ENCODE peak calls at places on chromosomes 11 and 22, in seven cellular contexts. One of them, this sample, is unnamed.

GRCh38 chr11:95089620-95090542 is at the start of gene ENDOD1:
- DNase-seq in body of pancreas: peak
- DNase-seq in K562: peak
- DNase-seq in A549: peak
- DNase-seq in uterus: peak
- DNase-seq in transverse colon: peak
- DNase-seq in NB4: peak
- DNase-seq in this sample: peak

GRCh38 chr22:33470456-33470855 is 412.3 kb upstream of the SYN3 start:
- DNase-seq in body of pancreas: no peak
- DNase-seq in K562: no peak
- DNase-seq in A549: no peak
- DNase-seq in uterus: no peak
- DNase-seq in transverse colon: no peak
- DNase-seq in NB4: no peak
- DNase-seq in this sample: no peak

GRCh38 chr11:17366491-17366890 is 14.9 kb downstream of the NCR3LG1 start:
- DNase-seq in body of pancreas: no peak
- DNase-seq in K562: no peak
- DNase-seq in A549: no peak
- DNase-seq in uterus: no peak
- DNase-seq in transverse colon: no peak
- DNase-seq in NB4: no peak
- DNase-seq in this sample: no peak

GRCh38 chr22:46149493-46149997 is 781 bp upstream of the PPARA start:
- DNase-seq in body of pancreas: peak
- DNase-seq in K562: no peak
- DNase-seq in A549: no peak
- DNase-seq in uterus: peak
- DNase-seq in transverse colon: peak
- DNase-seq in NB4: peak
- DNase-seq in this sample: peak

GRCh38 chr22:29031236-29031982 is 30.2 kb downstream of the C22orf31 start:
- DNase-seq in body of pancreas: peak
- DNase-seq in K562: peak
- DNase-seq in A549: peak
- DNase-seq in uterus: peak
- DNase-seq in transverse colon: peak
- DNase-seq in NB4: no peak
- DNase-seq in this sample: peak

GRCh38 chr11:87722756-87723599 is 452.3 kb downstream of the RAB38 start:
- DNase-seq in body of pancreas: no peak
- DNase-seq in K562: peak
- DNase-seq in A549: peak
- DNase-seq in uterus: no peak
- DNase-seq in transverse colon: peak
- DNase-seq in NB4: peak
- DNase-seq in this sample: peak

GRCh38 chr11:3747704-3748103 is 49.6 kb downstream of the NUP98 start:
- DNase-seq in body of pancreas: no peak
- DNase-seq in K562: no peak
- DNase-seq in A549: peak
- DNase-seq in uterus: no peak
- DNase-seq in transverse colon: no peak
- DNase-seq in NB4: peak
- DNase-seq in this sample: peak

GRCh38 chr11:124829986-124830385 is 29.8 kb upstream of the MSANTD2 start:
- DNase-seq in body of pancreas: no peak
- DNase-seq in K562: no peak
- DNase-seq in A549: no peak
- DNase-seq in uterus: no peak
- DNase-seq in transverse colon: no peak
- DNase-seq in NB4: no peak
- DNase-seq in this sample: no peak

GRCh38 chr11:83047515-83048225 is 24.0 kb downstream of the RAB30 start:
- DNase-seq in body of pancreas: no peak
- DNase-seq in K562: no peak
- DNase-seq in A549: no peak
- DNase-seq in uterus: no peak
- DNase-seq in transverse colon: no peak
- DNase-seq in NB4: no peak
- DNase-seq in this sample: no peak

GRCh38 chr11:100830978-100831732 is 144.1 kb downstream of the ARHGAP42 start:
- DNase-seq in body of pancreas: no peak
- DNase-seq in K562: no peak
- DNase-seq in A549: peak
- DNase-seq in uterus: no peak
- DNase-seq in transverse colon: no peak
- DNase-seq in NB4: no peak
- DNase-seq in this sample: no peak

GRCh38 chr11:8096575-8096974 is 15.6 kb downstream of the TUB start:
- DNase-seq in body of pancreas: no peak
- DNase-seq in K562: no peak
- DNase-seq in A549: no peak
- DNase-seq in uterus: no peak
- DNase-seq in transverse colon: no peak
- DNase-seq in NB4: no peak
- DNase-seq in this sample: no peak

GRCh38 chr11:74462009-74462408 is 5.3 kb downstream of the KCNE3 start:
- DNase-seq in body of pancreas: peak
- DNase-seq in K562: peak
- DNase-seq in A549: no peak
- DNase-seq in uterus: peak
- DNase-seq in transverse colon: peak
- DNase-seq in NB4: peak
- DNase-seq in this sample: peak

GRCh38 chr11:47981667-47982404 is 1.5 kb downstream of the PTPRJ start:
- DNase-seq in body of pancreas: no peak
- DNase-seq in K562: no peak
- DNase-seq in A549: peak
- DNase-seq in uterus: no peak
- DNase-seq in transverse colon: no peak
- DNase-seq in NB4: peak
- DNase-seq in this sample: no peak

GRCh38 chr22:47996446-47996857 is 1234.0 kb downstream of the TBC1D22A start:
- DNase-seq in body of pancreas: no peak
- DNase-seq in K562: no peak
- DNase-seq in A549: no peak
- DNase-seq in uterus: no peak
- DNase-seq in transverse colon: peak
- DNase-seq in NB4: no peak
- DNase-seq in this sample: no peak

GRCh38 chr11:44761546-44761961 is 34.8 kb downstream of the TSPAN18 start:
- DNase-seq in body of pancreas: no peak
- DNase-seq in K562: no peak
- DNase-seq in A549: no peak
- DNase-seq in uterus: peak
- DNase-seq in transverse colon: no peak
- DNase-seq in NB4: no peak
- DNase-seq in this sample: no peak

GRCh38 chr11:132234878-132235277 is 864.5 kb downstream of the NTM start:
- DNase-seq in body of pancreas: no peak
- DNase-seq in K562: no peak
- DNase-seq in A549: no peak
- DNase-seq in uterus: no peak
- DNase-seq in transverse colon: no peak
- DNase-seq in NB4: no peak
- DNase-seq in this sample: no peak

GRCh38 chr22:37965940-37966664 is 12.6 kb downstream of the POLR2F start:
- DNase-seq in body of pancreas: no peak
- DNase-seq in K562: no peak
- DNase-seq in A549: no peak
- DNase-seq in uterus: no peak
- DNase-seq in transverse colon: no peak
- DNase-seq in NB4: no peak
- DNase-seq in this sample: no peak

GRCh38 chr22:42560781-42561180 is 7.0 kb downstream of the SERHL2 start:
- DNase-seq in body of pancreas: no peak
- DNase-seq in K562: peak
- DNase-seq in A549: peak
- DNase-seq in uterus: no peak
- DNase-seq in transverse colon: no peak
- DNase-seq in NB4: peak
- DNase-seq in this sample: peak

GRCh38 chr11:119130662-119131061 is 9.3 kb downstream of the HINFP start:
- DNase-seq in body of pancreas: no peak
- DNase-seq in K562: no peak
- DNase-seq in A549: no peak
- DNase-seq in uterus: no peak
- DNase-seq in transverse colon: no peak
- DNase-seq in NB4: no peak
- DNase-seq in this sample: no peak

GRCh38 chr11:93497575-93497974 is 45.6 kb downstream of the SMCO4 start:
- DNase-seq in body of pancreas: no peak
- DNase-seq in K562: no peak
- DNase-seq in A549: no peak
- DNase-seq in uterus: no peak
- DNase-seq in transverse colon: no peak
- DNase-seq in NB4: peak
- DNase-seq in this sample: no peak

GRCh38 chr11:100769617-100770016 is 82.5 kb downstream of the ARHGAP42 start:
- DNase-seq in body of pancreas: no peak
- DNase-seq in K562: no peak
- DNase-seq in A549: no peak
- DNase-seq in uterus: no peak
- DNase-seq in transverse colon: no peak
- DNase-seq in NB4: no peak
- DNase-seq in this sample: no peak

GRCh38 chr11:508956-509355 is 1.9 kb upstream of the RNH1 start:
- DNase-seq in body of pancreas: no peak
- DNase-seq in K562: no peak
- DNase-seq in A549: no peak
- DNase-seq in uterus: no peak
- DNase-seq in transverse colon: no peak
- DNase-seq in NB4: no peak
- DNase-seq in this sample: no peak

GRCh38 chr11:117179048-117179999 is 781 bp downstream of the SIDT2 start:
- DNase-seq in body of pancreas: peak
- DNase-seq in K562: peak
- DNase-seq in A549: no peak
- DNase-seq in uterus: no peak
- DNase-seq in transverse colon: peak
- DNase-seq in NB4: peak
- DNase-seq in this sample: peak
- TF ChIP-seq POLR2A in body of pancreas: no peak
- TF ChIP-seq POLR2A in K562: no peak
- TF ChIP-seq POLR2A in A549: no peak
- TF ChIP-seq POLR2A in uterus: no peak
- TF ChIP-seq POLR2A in transverse colon: no peak
- TF ChIP-seq POLR2A in NB4: no peak
- TF ChIP-seq POLR2A in this sample: no peak

GRCh38 chr11:14725150-14725549 is 81.5 kb downstream of the PDE3B start:
- DNase-seq in body of pancreas: no peak
- DNase-seq in K562: no peak
- DNase-seq in A549: no peak
- DNase-seq in uterus: no peak
- DNase-seq in transverse colon: no peak
- DNase-seq in NB4: no peak
- DNase-seq in this sample: no peak
- TF ChIP-seq POLR2A in body of pancreas: no peak
- TF ChIP-seq POLR2A in K562: no peak
- TF ChIP-seq POLR2A in A549: no peak
- TF ChIP-seq POLR2A in uterus: no peak
- TF ChIP-seq POLR2A in transverse colon: no peak
- TF ChIP-seq POLR2A in NB4: no peak
- TF ChIP-seq POLR2A in this sample: no peak

DNA sequence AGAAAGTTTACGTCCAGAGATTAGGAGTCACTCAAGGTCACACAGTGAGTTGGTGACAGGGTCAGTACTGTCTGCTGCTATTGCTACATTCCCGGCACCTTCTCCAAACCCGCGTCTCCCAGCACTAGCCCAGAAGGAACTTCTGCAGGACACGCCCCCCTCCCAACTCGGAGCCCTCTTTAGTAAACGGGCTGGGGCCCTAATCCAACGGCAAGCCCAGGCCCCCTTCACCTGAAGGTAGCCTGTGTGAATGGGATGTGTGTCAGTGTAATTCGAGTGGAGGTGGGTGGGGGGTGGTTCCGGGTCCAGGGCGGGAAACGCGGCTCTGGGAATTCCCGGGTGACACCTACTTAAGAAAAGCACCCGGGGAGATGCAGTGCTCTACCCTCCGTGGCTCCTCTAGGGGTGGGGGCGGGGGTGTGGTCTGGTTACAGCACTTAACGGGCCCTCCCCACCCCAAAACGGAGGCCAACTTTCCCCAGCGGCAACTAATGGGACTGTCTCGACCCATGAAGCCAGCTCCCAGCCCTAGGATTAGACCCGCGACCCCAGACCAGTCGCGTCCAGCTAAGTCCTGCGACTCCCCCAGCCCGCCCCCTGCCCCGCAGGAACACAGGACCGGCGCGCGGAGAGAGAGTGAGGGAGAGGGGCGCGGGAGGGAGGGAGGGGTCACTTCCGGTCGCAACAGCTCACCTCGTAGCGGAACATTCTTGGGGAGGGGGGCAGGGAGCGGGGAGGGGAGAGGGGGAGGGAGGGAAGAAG is 468 bp downstream of the PATL1 start:
- DNase-seq in body of pancreas: peak
- DNase-seq in K562: peak
- DNase-seq in A549: peak
- DNase-seq in uterus: peak
- DNase-seq in transverse colon: peak
- DNase-seq in NB4: peak
- DNase-seq in this sample: peak
- TF ChIP-seq POLR2A in body of pancreas: no peak
- TF ChIP-seq POLR2A in K562: no peak
- TF ChIP-seq POLR2A in A549: no peak
- TF ChIP-seq POLR2A in uterus: no peak
- TF ChIP-seq POLR2A in transverse colon: no peak
- TF ChIP-seq POLR2A in NB4: no peak
- TF ChIP-seq POLR2A in this sample: no peak

DNA sequence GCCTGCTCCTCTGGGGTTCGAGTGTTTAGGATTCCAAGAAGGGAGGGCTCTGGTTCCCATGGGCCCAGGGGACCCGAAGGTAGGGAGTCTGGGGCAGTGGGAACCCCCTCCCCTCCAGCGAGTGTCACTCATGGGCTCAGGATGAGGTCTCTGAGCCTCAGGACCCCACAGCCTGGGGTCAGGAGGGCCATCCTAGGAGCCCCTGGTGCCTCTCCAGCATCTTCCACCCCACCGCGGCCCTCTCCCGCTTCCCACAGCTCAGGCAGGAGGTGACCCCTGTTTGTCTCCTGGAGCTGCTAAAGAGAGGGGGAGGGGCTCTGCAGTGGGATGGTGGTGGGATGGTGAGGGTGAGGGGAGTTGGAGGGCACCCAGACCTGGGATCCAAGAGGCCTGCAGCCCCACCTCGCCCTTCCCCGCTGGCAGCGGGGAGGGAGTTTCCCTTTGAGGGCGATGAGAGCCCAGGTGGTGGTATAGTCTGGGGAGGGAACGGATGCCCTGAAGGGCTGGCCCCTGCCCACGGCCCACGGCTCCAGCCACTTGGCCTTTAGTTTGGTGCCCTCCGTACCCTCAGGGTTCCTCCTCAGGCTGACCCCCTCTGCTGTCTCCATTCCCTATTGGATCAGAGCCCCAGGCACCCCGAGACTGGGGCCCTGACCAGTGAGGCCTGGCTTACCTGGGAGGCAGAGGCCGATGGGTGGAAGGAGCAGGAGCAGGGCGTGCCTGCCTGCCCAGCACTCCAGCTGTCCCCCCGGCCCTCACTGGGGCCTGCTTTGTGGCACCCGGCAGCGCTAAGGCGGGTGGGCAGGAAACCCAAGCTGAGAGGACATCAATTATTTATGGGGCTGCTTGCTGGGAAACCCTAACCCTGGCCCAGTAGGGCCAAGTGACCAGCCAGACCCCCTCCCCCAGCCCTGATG is 1.1 kb upstream of the CABP4 start:
- DNase-seq in body of pancreas: no peak
- DNase-seq in K562: no peak
- DNase-seq in A549: no peak
- DNase-seq in uterus: no peak
- DNase-seq in transverse colon: no peak
- DNase-seq in NB4: no peak
- DNase-seq in this sample: no peak
- TF ChIP-seq POLR2A in body of pancreas: no peak
- TF ChIP-seq POLR2A in K562: no peak
- TF ChIP-seq POLR2A in A549: no peak
- TF ChIP-seq POLR2A in uterus: no peak
- TF ChIP-seq POLR2A in transverse colon: no peak
- TF ChIP-seq POLR2A in NB4: no peak
- TF ChIP-seq POLR2A in this sample: no peak